ENCODE peak calls at places on chromosomes 12 and 14, in six cellular contexts. M is GM19239; A is anterior cingulate cortex; B is left cardiac atrium; N is stimulated activated CD4-positive, alpha-beta T cell treated with anti-CD3 and anti-CD28 coated beads, Interleukin-4, amount 100 ng/mL, for 48 hours; D is GM10248. T is an unnamed sample.

GRCh38 chr14:94348836-94349235 is 25.7 kb upstream of the SERPINA6 start:
- DNase-seq in M (no peak), A (no peak), B (no peak), N (no peak), D (no peak), T (no peak)

GRCh38 chr12:3655331-3655900 is 97.5 kb downstream of the CRACR2A start:
- DNase-seq in M (no peak), A (no peak), B (no peak), N (no peak), D (peak), T (no peak)

GRCh38 chr14:70097576-70098256 is 91.0 kb downstream of the SLC8A3 start:
- DNase-seq in M (no peak), A (no peak), B (no peak), N (no peak), D (no peak), T (no peak)

GRCh38 chr12:18798445-18799139 is 60.7 kb downstream of the CAPZA3 start:
- DNase-seq in M (no peak), A (no peak), B (no peak), N (no peak), D (no peak), T (no peak)

GRCh38 chr14:54593860-54594259 is 26.9 kb downstream of the SAMD4A start:
- DNase-seq in M (no peak), A (no peak), B (no peak), N (no peak), D (no peak), T (no peak)

GRCh38 chr12:121400332-121401139 is 618 bp downstream of the RNF34 start:
- DNase-seq in M (peak), A (peak), B (peak), N (peak), D (peak), T (peak)

GRCh38 chr12:68611094-68611818 is 557 bp downstream of the RAP1B start:
- DNase-seq in M (peak), A (peak), B (peak), N (no peak), D (peak), T (no peak)

GRCh38 chr14:68449565-68450295 is 343.1 kb downstream of the ZFP36L1 start:
- DNase-seq in M (no peak), A (no peak), B (no peak), N (no peak), D (no peak), T (no peak)

GRCh38 chr12:89373772-89374572 is 21.7 kb upstream of the DUSP6 start:
- DNase-seq in M (no peak), A (no peak), B (no peak), N (no peak), D (no peak), T (no peak)

GRCh38 chr14:69244946-69245345 is 15.0 kb upstream of the GALNT16 start:
- DNase-seq in M (no peak), A (no peak), B (no peak), N (no peak), D (no peak), T (no peak)

GRCh38 chr12:29054790-29055663 is 94.1 kb upstream of the FAR2 start:
- DNase-seq in M (no peak), A (no peak), B (no peak), N (no peak), D (no peak), T (no peak)

GRCh38 chr12:4172999-4173398 is 100.6 kb upstream of the CCND2 start:
- DNase-seq in M (no peak), A (no peak), B (no peak), N (no peak), D (no peak), T (no peak)

GRCh38 chr14:33792387-33793368 is 158.2 kb downstream of the EGLN3 start:
- DNase-seq in M (peak), A (peak), B (peak), N (peak), D (peak), T (peak)

GRCh38 chr12:47504775-47505446 is 200.9 kb downstream of the RPAP3 start:
- DNase-seq in M (no peak), A (no peak), B (no peak), N (no peak), D (no peak), T (no peak)

GRCh38 chr14:91349481-91350074 is 68.0 kb downstream of the CCDC88C start:
- DNase-seq in M (no peak), A (no peak), B (no peak), N (peak), D (peak), T (peak)

GRCh38 chr12:64187370-64187769 is 34.7 kb downstream of the KICS2 start:
- DNase-seq in M (no peak), A (no peak), B (no peak), N (no peak), D (no peak), T (no peak)

GRCh38 chr12:76451528-76451927 is 103.3 kb upstream of the BBS10 start:
- DNase-seq in M (no peak), A (no peak), B (no peak), N (no peak), D (no peak), T (no peak)

GRCh38 chr12:57632898-57633825 is at the start of gene B4GALNT1:
- DNase-seq in M (peak), A (peak), B (peak), N (peak), D (peak), T (peak)

GRCh38 chr12:82754856-82755255 is 68.2 kb downstream of the TMTC2 start:
- DNase-seq in M (no peak), A (no peak), B (no peak), N (no peak), D (no peak), T (no peak)

GRCh38 chr14:50937325-50937724 is 7.0 kb downstream of the PYGL start:
- DNase-seq in M (no peak), A (no peak), B (no peak), N (no peak), D (no peak), T (no peak)

GRCh38 chr12:50085615-50085928 is 430 bp downstream of the SMARCD1 start:
- DNase-seq in M (no peak), A (no peak), B (no peak), N (no peak), D (no peak), T (no peak)

GRCh38 chr12:54383041-54383609 is 1.4 kb downstream of the ZNF385A start:
- DNase-seq in M (no peak), A (no peak), B (peak), N (peak), D (no peak), T (no peak)